ENCODE peak calls at places on chromosomes 3 and 15, in six cellular contexts. R, P, J, I, O and Z are unnamed samples. For H3K4me1, the result is how much of the 10 kb centered on the place peaks cover.

GRCh38 chr3:194928831-194929594 is 243.3 kb downstream of the FAM43A start:
- DNase-seq in O (no peak), R (no peak), I (no peak), P (no peak), J (peak), Z (peak)

GRCh38 chr15:22873204-22873701 is 34.8 kb downstream of the NIPA2 start:
- DNase-seq in I (no peak), P (no peak), R (no peak), J (no peak), O (no peak), Z (peak)

GRCh38 chr3:9088431-9089353 is 125.4 kb upstream of the RAD18 start:
- DNase-seq in I (no peak), P (no peak), R (no peak), J (no peak), O (no peak), Z (peak)

GRCh38 chr3:88195951-88196434 is 46.2 kb downstream of the C3orf38 start:
- DNase-seq in P (no peak), R (no peak), J (peak), O (no peak), I (no peak), Z (no peak)

GRCh38 chr3:69082805-69083204 is 1.9 kb upstream of the ARL6IP5 start:
- DNase-seq in P (peak), O (peak), J (peak), R (no peak), I (no peak), Z (no peak)

GRCh38 chr3:66442254-66443249 is 58.3 kb downstream of the LRIG1 start:
- DNase-seq in I (no peak), O (no peak), J (peak), R (no peak), P (peak), Z (peak)

GRCh38 chr15:85421116-85421925 is 40.9 kb downstream of the AKAP13 start:
- DNase-seq in P (no peak), I (no peak), J (no peak), R (no peak), O (no peak), Z (no peak)

GRCh38 chr3:14154242-14154641 is 24.2 kb downstream of the XPC start:
- DNase-seq in O (no peak), R (no peak), J (no peak), P (no peak), I (no peak), Z (peak)

GRCh38 chr15:59447367-59447766 is 9.4 kb downstream of the FAM81A start:
- DNase-seq in O (no peak), R (no peak), I (no peak), P (no peak), J (no peak), Z (no peak)

GRCh38 chr3:169091196-169091595 is 572.3 kb downstream of the MECOM start:
- DNase-seq in I (no peak), P (no peak), J (no peak), O (no peak), R (no peak), Z (no peak)

GRCh38 chr15:69410290-69410874 is 3.8 kb upstream of the KIF23 start:
- DNase-seq in O (no peak), R (peak), I (no peak), P (no peak), J (no peak), Z (peak)

GRCh38 chr15:45630958-45631691 is 3.7 kb upstream of the SQOR start:
- DNase-seq in J (no peak), I (no peak), P (peak), R (no peak), O (no peak), Z (no peak)

GRCh38 chr3:184537885-184538599 is 23.5 kb upstream of the EPHB3 start:
- DNase-seq in P (no peak), I (no peak), R (no peak), O (no peak), J (no peak), Z (peak)

GRCh38 chr3:82038536-82038935 is 277.1 kb upstream of the GBE1 start:
- DNase-seq in J (no peak), P (no peak), I (no peak), O (no peak), R (no peak), Z (no peak)

GRCh38 chr3:177982034-177982433 is 554.2 kb upstream of the KCNMB2 start:
- DNase-seq in J (no peak), O (no peak), R (no peak), I (no peak), P (no peak), Z (no peak)

GRCh38 chr3:156761007-156761406 is 65.1 kb upstream of the LEKR1 start:
- DNase-seq in P (no peak), O (no peak), J (peak), R (no peak), I (no peak), Z (no peak)

GRCh38 chr3:38616111-38616510 is 33.4 kb downstream of the SCN5A start:
- DNase-seq in O (no peak), I (no peak), R (no peak), J (no peak), P (peak), Z (no peak)

GRCh38 chr3:99843590-99844260 is 26.1 kb downstream of the CMSS1 start:
- DNase-seq in R (no peak), P (no peak), J (no peak), I (no peak), O (no peak), Z (no peak)

GRCh38 chr15:62067448-62068044 is 769 bp downstream of the C2CD4A start:
- DNase-seq in R (peak), I (peak), O (peak), J (no peak), P (peak), Z (peak)

GRCh38 chr3:50204804-50205718 is at the start of gene SLC38A3:
- DNase-seq in R (peak), J (no peak), P (no peak), O (no peak), I (no peak), Z (peak)

GRCh38 chr3:105802073-105802706 is 66.6 kb downstream of the CBLB start:
- DNase-seq in R (no peak), P (no peak), I (no peak), O (no peak), J (no peak), Z (no peak)

GRCh38 chr3:23945653-23945902 is 492 bp downstream of the NR1D2 start:
- DNase-seq in P (no peak), J (no peak), R (no peak), I (no peak), O (no peak), Z (no peak)

GRCh38 chr3:31198890-31199289 is 304.4 kb upstream of the GADL1 start:
- DNase-seq in O (no peak), R (no peak), J (no peak), P (no peak), I (no peak), Z (no peak)

GRCh38 chr3:189355481-189356201 is 183.9 kb downstream of the TPRG1 start:
- DNase-seq in I (no peak), R (no peak), O (peak), J (no peak), P (no peak), Z (peak)

GRCh38 chr15:37574985-37575384 is 359.5 kb upstream of the TMCO5A start:
- DNase-seq in I (no peak), P (no peak), R (no peak), O (no peak), J (no peak), Z (no peak)

GRCh38 chr3:71063768-71064287 is 519.7 kb downstream of the FOXP1 start:
- DNase-seq in I (peak), J (peak), R (peak), O (no peak), P (peak), Z (peak)

DNA sequence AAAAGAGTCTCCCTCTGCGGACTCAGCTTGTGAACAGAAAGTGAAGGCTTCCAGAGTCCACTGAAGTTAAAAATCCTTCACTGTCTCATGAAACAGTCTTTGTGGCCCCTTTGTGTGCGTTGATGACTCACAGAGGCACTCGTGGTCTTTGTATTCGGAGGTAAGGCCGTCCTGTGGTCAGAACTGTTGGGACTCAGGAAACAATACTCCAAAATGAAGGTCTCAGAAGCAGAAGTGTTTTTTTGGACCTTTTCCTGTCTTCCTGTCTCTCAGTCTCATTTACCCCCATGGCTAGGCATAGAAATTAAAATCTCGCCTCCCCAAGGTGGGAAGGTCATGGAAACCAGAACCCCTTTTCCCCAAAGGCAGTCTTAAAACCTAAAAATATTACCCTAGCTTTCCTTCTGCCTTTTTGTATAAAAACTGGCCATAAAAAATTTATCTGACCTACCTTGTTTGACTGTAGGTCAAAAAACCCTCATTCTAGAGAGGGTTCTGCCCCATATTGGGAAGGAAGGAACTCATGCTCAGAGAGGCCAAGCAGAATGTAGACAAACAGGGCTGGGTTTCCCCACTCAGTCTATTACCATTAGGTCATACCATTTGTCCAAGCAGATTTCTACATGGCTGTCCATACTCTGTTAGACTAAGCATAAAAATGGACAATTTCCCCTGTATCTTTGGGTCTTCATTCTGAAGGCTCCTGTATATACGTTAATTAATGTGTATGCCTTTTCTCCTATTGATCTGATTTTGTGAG is 19.1 kb upstream of the EPB42 start:
- DNase-seq in R (no peak), I (no peak), J (peak), O (no peak), P (no peak), Z (no peak)
- H3K4me1 ChIP-seq in R (under half), I (under half), J (under half), O (under half), P (under half), Z (under half)

GRCh38 chr3:185657211-185657610 is 71.1 kb downstream of the SENP2 start:
- DNase-seq in I (no peak), P (no peak), O (no peak), J (no peak), R (no peak), Z (no peak)
- H3K4me1 ChIP-seq in I (under half), P (under half), O (under half), J (under half), R (under half), Z (under half)

GRCh38 chr3:133472889-133473288 is 73.0 kb downstream of the BFSP2 start:
- DNase-seq in R (no peak), I (no peak), P (no peak), J (no peak), O (no peak), Z (peak)
- H3K4me1 ChIP-seq in R (under half), I (under half), P (under half), J (under half), O (under half), Z (under half)

GRCh38 chr15:88998980-88999713 is 86.0 kb upstream of the MFGE8 start:
- DNase-seq in I (no peak), O (no peak), R (no peak), P (no peak), J (peak), Z (peak)

GRCh38 chr15:89004726-89005030 is 83.6 kb upstream of the ABHD2 start:
- DNase-seq in I (no peak), R (no peak), O (no peak), P (no peak), J (no peak), Z (no peak)

GRCh38 chr15:89002830-89003229 is 85.4 kb upstream of the ABHD2 start:
- DNase-seq in P (no peak), I (no peak), R (peak), J (peak), O (no peak), Z (no peak)

GRCh38 chr15:89003865-89004725 is 84.2 kb upstream of the ABHD2 start:
- DNase-seq in J (peak), P (peak), O (no peak), I (no peak), R (peak), Z (peak)

GRCh38 chr15:89002281-89002761 is 85.9 kb upstream of the ABHD2 start:
- DNase-seq in O (no peak), R (peak), I (no peak), J (peak), P (no peak), Z (no peak)
- H3K4me1 ChIP-seq in O (under half), R (under half), I (under half), J (under half), P (under half), Z (under half)

GRCh38 chr15:66854012-66854965 is 152.3 kb downstream of the SMAD6 start:
- DNase-seq in I (no peak), J (no peak), R (no peak), P (no peak), O (no peak), Z (peak)
- H3K4me1 ChIP-seq in I (under half), J (under half), R (under half), P (under half), O (under half), Z (under half)

DNA sequence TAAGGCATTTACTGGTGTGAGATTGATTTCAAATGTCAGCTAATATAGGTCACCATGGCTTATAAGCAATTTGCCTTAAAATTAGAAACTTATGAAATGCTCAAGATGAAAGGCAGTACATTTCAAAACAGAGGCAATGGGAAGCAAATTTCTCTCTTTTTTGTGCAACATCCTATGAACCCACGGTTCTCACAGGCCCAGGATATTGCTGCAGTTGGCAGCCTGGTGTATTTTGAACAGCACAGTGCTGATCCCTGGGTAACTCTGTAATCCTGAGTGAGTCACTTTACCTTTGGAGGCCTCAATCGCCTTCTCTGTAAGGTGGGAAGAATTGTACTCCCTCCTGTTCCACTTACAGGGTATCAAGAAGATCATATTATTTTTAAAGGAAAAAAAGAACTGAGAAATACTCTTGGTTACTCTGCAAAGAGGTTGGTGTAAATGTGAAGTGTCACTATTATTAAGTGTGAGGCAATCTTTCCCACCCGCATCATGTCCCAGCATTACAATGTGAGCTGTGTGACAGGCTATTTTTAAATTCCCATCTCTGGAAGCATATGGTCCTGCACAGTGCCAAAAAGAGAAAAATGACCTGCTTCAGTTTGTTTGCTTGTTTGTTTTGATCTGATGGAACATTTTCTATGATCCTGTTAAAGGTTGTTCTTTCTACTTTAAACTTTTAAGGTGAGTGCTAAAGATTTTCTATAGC is 190.1 kb upstream of the LPP start:
- DNase-seq in R (no peak), O (no peak), J (no peak), P (no peak), I (no peak), Z (no peak)
- H3K4me1 ChIP-seq in R (under half), O (under half), J (under half), P (under half), I (half or more), Z (under half)

GRCh38 chr3:149608987-149609386 is 48.8 kb downstream of the WWTR1 start:
- DNase-seq in P (no peak), I (no peak), R (no peak), O (no peak), J (no peak), Z (no peak)
- H3K4me1 ChIP-seq in P (under half), I (under half), R (under half), O (under half), J (under half), Z (under half)